ENCODE peak calls at places on chromosomes 4 and X, in nine cellular contexts. O is breast epithelium; F is heart left ventricle; R is HCT116; Y is IMR-90; X is aorta; S is uterus; Z is CD8-positive, alpha-beta memory T cell; C is CD8-positive, alpha-beta T cell. W is an unnamed sample.

GRCh38 chr4:42280327-42281095 is 116.8 kb upstream of the SHISA3 start:
- DNase-seq in O (no peak), F (no peak), R (peak; percentile 35), Y (peak; percentile 21), X (no peak), S (no peak), Z (no peak), C (no peak), W (no peak)

GRCh38 chr4:107094976-107095375 is 58.9 kb upstream of the DKK2 start:
- DNase-seq in O (no peak), F (no peak), R (no peak), Y (no peak), X (no peak), S (no peak), Z (no peak), C (no peak), W (no peak)

GRCh38 chr4:20046179-20046578 is 205.5 kb upstream of the SLIT2 start:
- DNase-seq in O (no peak), F (no peak), R (no peak), Y (no peak), X (no peak), S (no peak), Z (no peak), C (no peak), W (no peak)

GRCh38 chrX:22889824-22890223 is 109.9 kb upstream of the DDX53 start:
- DNase-seq in O (no peak), F (no peak), R (no peak), Y (no peak), X (no peak), S (no peak), Z (no peak), C (no peak), W (no peak)

GRCh38 chr4:3387943-3388348 is 53.8 kb upstream of the HGFAC start:
- DNase-seq in O (peak; percentile 74), F (peak; percentile 91), R (no peak), Y (peak; percentile 23), X (peak; percentile 97), S (peak; percentile 71), Z (no peak), C (no peak), W (peak; percentile 90)

GRCh38 chr4:176438401-176438800 is 118.6 kb downstream of the SPCS3 start:
- DNase-seq in O (no peak), F (no peak), R (no peak), Y (no peak), X (no peak), S (no peak), Z (no peak), C (no peak), W (no peak)

GRCh38 chr4:68368566-68369473 is 18.9 kb upstream of the YTHDC1 start:
- DNase-seq in O (no peak), F (no peak), R (no peak), Y (peak; percentile 69), X (no peak), S (no peak), Z (no peak), C (no peak), W (no peak)

GRCh38 chr4:102137217-102137616 is 208.1 kb downstream of the SLC39A8 start:
- DNase-seq in O (no peak), F (no peak), R (no peak), Y (no peak), X (no peak), S (no peak), Z (no peak), C (no peak), W (no peak)

GRCh38 chr4:113447695-113448265 is 313.8 kb downstream of the CAMK2D start:
- DNase-seq in O (no peak), F (no peak), R (no peak), Y (no peak), X (peak; percentile 64), S (peak; percentile 33), Z (no peak), C (no peak), W (no peak)

GRCh38 chrX:45768666-45769065 is 568.0 kb upstream of the DIPK2B start:
- DNase-seq in O (no peak), F (no peak), R (no peak), Y (no peak), X (no peak), S (no peak), Z (no peak), C (no peak), W (no peak)

GRCh38 chrX:45762699-45763647 is 562.3 kb upstream of the DIPK2B start:
- DNase-seq in O (no peak), F (no peak), R (no peak), Y (no peak), X (no peak), S (no peak), Z (no peak), C (no peak), W (no peak)

GRCh38 chrX:45767021-45767491 is 566.4 kb upstream of the DIPK2B start:
- DNase-seq in O (no peak), F (no peak), R (no peak), Y (peak; percentile 43), X (no peak), S (no peak), Z (no peak), C (no peak), W (no peak)

GRCh38 chrX:45765281-45765680 is 564.6 kb upstream of the DIPK2B start:
- DNase-seq in O (no peak), F (no peak), R (no peak), Y (no peak), X (no peak), S (no peak), Z (no peak), C (no peak), W (no peak)

GRCh38 chrX:45765726-45766125 is 565.0 kb upstream of the DIPK2B start:
- DNase-seq in O (no peak), F (no peak), R (no peak), Y (no peak), X (no peak), S (no peak), Z (no peak), C (no peak), W (no peak)
- H3K4me1 ChIP-seq in O (no peaks in the 10 kb centered on the region), F (peaks cover 6% of the 10 kb centered on the region), R (peaks cover 71% of the 10 kb centered on the region), Y (peaks cover 2% of the 10 kb centered on the region), X (peaks cover 1% of the 10 kb centered on the region), S (no peaks in the 10 kb centered on the region), Z (peaks cover 9% of the 10 kb centered on the region), C (peaks cover 6% of the 10 kb centered on the region), W (no peaks in the 10 kb centered on the region)

GRCh38 chrX:118976599-118977340 is 2.4 kb downstream of the LONRF3 start:
- DNase-seq in O (peak; percentile 53), F (peak; percentile 17), R (no peak), Y (no peak), X (peak; percentile 74), S (peak; percentile 43), Z (peak; percentile 13), C (peak; percentile 55), W (peak; percentile 68)

GRCh38 chrX:118975831-118976598 is 1.6 kb downstream of the LONRF3 start:
- DNase-seq in O (peak; percentile 54), F (peak; percentile 35), R (no peak), Y (peak; percentile 3), X (peak; percentile 85), S (peak; percentile 84), Z (peak; percentile 63), C (peak; percentile 75), W (peak; percentile 82)

GRCh38 chrX:118974908-118975671 is 672 bp downstream of the LONRF3 start:
- DNase-seq in O (no peak), F (peak; percentile 9), R (no peak), Y (no peak), X (peak; percentile 61), S (peak; percentile 30), Z (peak; percentile 58), C (peak; percentile 67), W (peak; percentile 73)

GRCh38 chrX:118973389-118974087 is 880 bp upstream of the LONRF3 start:
- DNase-seq in O (no peak), F (no peak), R (no peak), Y (no peak), X (peak; percentile 56), S (peak; percentile 33), Z (no peak), C (no peak), W (peak; percentile 24)

DNA sequence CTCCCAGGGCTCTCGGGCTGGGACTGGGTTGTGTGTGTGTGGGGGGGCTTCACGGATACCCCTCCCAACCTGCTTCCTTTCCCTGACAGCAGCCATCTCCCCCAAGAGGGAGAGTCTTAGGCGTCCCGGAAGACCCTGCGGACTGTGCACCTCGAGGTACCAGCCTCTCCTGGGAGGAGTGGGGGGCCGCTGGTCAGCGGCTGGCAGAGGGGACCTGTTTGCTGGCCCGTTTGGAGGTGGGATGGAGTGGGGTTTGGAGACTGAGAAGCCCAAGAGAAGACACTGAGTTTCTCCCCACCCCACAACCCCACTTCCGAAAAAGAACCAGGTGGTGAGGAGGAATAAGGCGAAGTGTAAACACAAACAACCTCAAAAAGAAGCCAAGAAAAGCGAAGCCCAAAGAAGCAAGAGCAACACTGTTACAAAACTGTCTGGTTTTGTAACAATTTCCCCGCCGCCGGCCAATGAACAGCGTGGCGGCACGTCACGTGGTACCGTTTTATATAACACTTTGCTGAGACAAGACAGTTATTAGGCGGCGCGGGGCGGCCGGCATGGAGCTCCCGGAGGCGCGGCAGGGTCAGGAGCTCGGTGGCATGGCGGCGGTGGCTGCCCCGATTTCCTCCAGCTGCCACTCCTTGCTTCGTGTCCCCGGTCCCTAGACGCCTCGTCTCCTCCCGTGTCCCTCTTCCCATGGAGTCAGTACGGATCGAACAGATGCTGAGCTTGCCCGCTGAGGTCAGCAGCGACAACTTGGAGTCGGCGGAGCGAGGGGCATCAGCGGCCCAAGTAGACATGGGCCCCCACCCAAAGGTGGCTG is at the start of gene LONRF3:
- DNase-seq in O (peak; percentile 57), F (peak; percentile 66), R (no peak), Y (peak; percentile 3), X (peak; percentile 84), S (peak; percentile 76), Z (peak; percentile 57), C (peak; percentile 75), W (peak; percentile 86)
- H3K27ac ChIP-seq in O (peak within 1 kb of the TSS; percentile 87), F (peak within 1 kb of the TSS; percentile 87), R (peak within 1 kb of the TSS; percentile 35), Y (no peak within 1 kb of the TSS), X (no peak within 1 kb of the TSS), S (peak within 1 kb of the TSS; percentile 80), Z (peak within 1 kb of the TSS; percentile 64), C (peak within 1 kb of the TSS; percentile 49), W (peak within 1 kb of the TSS; percentile 91)

DNA sequence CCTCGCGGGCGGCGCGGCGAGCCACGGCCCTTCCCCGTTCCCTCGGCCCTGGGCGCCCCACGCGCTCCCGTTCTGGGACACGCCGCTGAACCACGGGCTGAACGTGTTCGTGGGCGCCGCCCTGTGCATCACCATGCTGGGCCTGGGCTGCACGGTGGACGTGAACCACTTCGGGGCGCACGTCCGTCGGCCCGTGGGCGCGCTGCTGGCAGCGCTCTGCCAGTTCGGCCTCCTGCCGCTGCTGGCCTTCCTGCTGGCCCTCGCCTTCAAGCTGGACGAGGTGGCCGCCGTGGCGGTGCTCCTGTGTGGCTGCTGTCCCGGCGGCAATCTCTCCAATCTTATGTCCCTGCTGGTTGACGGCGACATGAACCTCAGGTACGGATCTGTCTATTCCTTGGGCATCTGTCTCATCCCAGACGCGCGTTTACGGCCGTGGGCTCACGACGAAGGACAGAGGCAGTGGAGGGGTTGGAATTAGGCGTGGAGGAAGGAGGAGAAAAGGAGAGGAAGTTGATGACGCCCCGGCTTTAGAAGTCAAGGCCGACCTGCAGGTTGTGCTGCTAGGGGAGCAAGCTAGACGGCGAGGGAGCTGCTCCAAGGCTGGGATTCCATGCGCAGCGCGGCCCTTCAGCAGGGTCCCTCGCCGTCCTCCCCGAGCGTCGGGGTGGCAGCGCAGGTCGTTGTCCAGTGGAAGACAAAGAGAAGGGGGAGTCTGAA is 792 bp downstream of the SLC10A4 start:
- DNase-seq in O (no peak), F (no peak), R (no peak), Y (no peak), X (no peak), S (no peak), Z (no peak), C (no peak), W (no peak)
- H3K4me3 ChIP-seq in O (peak overlapping the region; percentile 66), F (peak overlapping the region; percentile 52), R (peak overlapping the region; percentile 46), Y (no peak overlapping the region), X (peak overlapping the region; percentile 31), S (no peak overlapping the region), Z (no peak overlapping the region), C (peak overlapping the region; percentile 23), W (no peak overlapping the region)

GRCh38 chr4:8202108-8202507 is 3.0 kb downstream of the SH3TC1 start:
- DNase-seq in O (no peak), F (no peak), R (no peak), Y (no peak), X (no peak), S (no peak), Z (no peak), C (no peak), W (peak; percentile 37)
- H3K4me1 ChIP-seq in O (peaks cover 17% of the 10 kb centered on the region), F (peaks cover 34% of the 10 kb centered on the region), R (peaks cover 22% of the 10 kb centered on the region), Y (peaks cover 17% of the 10 kb centered on the region), X (no peaks in the 10 kb centered on the region), S (no peaks in the 10 kb centered on the region), Z (peaks cover 43% of the 10 kb centered on the region), C (peaks cover 54% of the 10 kb centered on the region), W (peaks cover 37% of the 10 kb centered on the region)